ENCODE peak calls at places on chromosomes 7 and 10, in eight cellular contexts. P, E, W, L, D, O, Z and F are unnamed samples.

GRCh38 chr10:5775705-5776104 is 37.5 kb downstream of the GDI2 start:
- DNase-seq in D (no peak), O (peak), Z (no peak), W (no peak), L (peak), P (peak), E (no peak), F (peak)

GRCh38 chr7:20306499-20306946 is 24.2 kb upstream of the ITGB8 start:
- DNase-seq in W (no peak), P (no peak), Z (no peak), O (no peak), L (no peak), D (no peak), E (no peak), F (no peak)

GRCh38 chr10:85790155-85790789 is 576.3 kb downstream of the GRID1 start:
- DNase-seq in W (no peak), O (no peak), L (no peak), D (no peak), E (no peak), Z (no peak), P (no peak), F (no peak)

GRCh38 chr10:77398986-77399755 is 238.4 kb downstream of the KCNMA1 start:
- DNase-seq in W (no peak), L (no peak), D (no peak), E (no peak), O (no peak), Z (no peak), P (no peak), F (no peak)

GRCh38 chr10:62815373-62816111 is 624 bp downstream of the EGR2 start:
- DNase-seq in E (no peak), D (no peak), P (no peak), W (peak), L (no peak), O (peak), Z (no peak), F (peak)

GRCh38 chr10:111831058-111831457 is 352.5 kb downstream of the GPAM start:
- DNase-seq in D (no peak), W (no peak), E (no peak), O (no peak), Z (no peak), L (no peak), P (no peak), F (no peak)

GRCh38 chr7:47672966-47673365 is 91.1 kb upstream of the TNS3 start:
- DNase-seq in E (no peak), D (no peak), P (no peak), Z (no peak), O (no peak), W (no peak), L (no peak), F (no peak)

GRCh38 chr7:41754046-41754445 is 51.2 kb upstream of the INHBA start:
- DNase-seq in E (peak), D (no peak), Z (no peak), P (no peak), L (no peak), W (no peak), O (no peak), F (no peak)

GRCh38 chr10:70381491-70382421 is 669 bp downstream of the LRRC20 start:
- DNase-seq in D (no peak), Z (no peak), P (peak), E (peak), O (peak), W (peak), L (peak), F (peak)

GRCh38 chr10:30671011-30671616 is 41.6 kb upstream of the LYZL2 start:
- DNase-seq in D (peak), Z (peak), P (peak), W (peak), E (peak), L (no peak), O (peak), F (no peak)

GRCh38 chr7:26156454-26157365 is 4.7 kb downstream of the NFE2L3 start:
- DNase-seq in E (peak), W (no peak), O (no peak), L (no peak), D (peak), P (peak), Z (peak), F (no peak)

GRCh38 chr10:5071411-5072198 is 22.6 kb upstream of the AKR1C3 start:
- DNase-seq in Z (peak), E (peak), P (no peak), W (no peak), D (peak), L (peak), O (no peak), F (no peak)

GRCh38 chr7:157969995-157970394 is 617.6 kb downstream of the PTPRN2 start:
- DNase-seq in E (no peak), Z (no peak), O (no peak), W (no peak), L (no peak), P (no peak), D (no peak), F (no peak)

GRCh38 chr10:73907841-73908517 is 3.0 kb upstream of the PLAU start:
- DNase-seq in L (peak), E (peak), D (no peak), Z (no peak), O (no peak), W (no peak), P (no peak), F (no peak)

GRCh38 chr7:37901236-37901827 is 15.3 kb downstream of the SFRP4 start:
- DNase-seq in D (peak), L (no peak), O (no peak), W (no peak), E (peak), Z (no peak), P (peak), F (no peak)

GRCh38 chr7:77442631-77443420 is 26.7 kb upstream of the GSAP start:
- DNase-seq in D (no peak), O (no peak), W (no peak), L (no peak), P (no peak), E (peak), Z (no peak), F (no peak)
- TF ChIP-seq CTCF in D (no peak), O (no peak), W (no peak), L (no peak), P (no peak), E (no peak), Z (no peak), F (no peak)

GRCh38 chr10:103120546-103120945 is 72.5 kb downstream of the NT5C2 start:
- DNase-seq in W (no peak), D (no peak), L (no peak), E (no peak), O (no peak), P (no peak), Z (no peak), F (no peak)
- TF ChIP-seq CTCF in W (no peak), D (no peak), L (no peak), E (no peak), O (no peak), P (no peak), Z (no peak), F (no peak)

GRCh38 chr10:53298443-53298842 is 525.9 kb upstream of the MBL2 start:
- DNase-seq in O (no peak), L (no peak), D (no peak), W (no peak), E (no peak), P (no peak), Z (no peak), F (no peak)
- TF ChIP-seq CTCF in O (no peak), L (no peak), D (no peak), W (no peak), E (no peak), P (no peak), Z (no peak), F (no peak)

GRCh38 chr7:3922175-3922635 is 621.2 kb downstream of the SDK1 start:
- DNase-seq in D (peak), O (no peak), L (peak), E (peak), W (peak), Z (peak), P (no peak), F (no peak)
- TF ChIP-seq CTCF in D (no peak), O (no peak), L (peak), E (no peak), W (no peak), Z (no peak), P (no peak), F (no peak)

GRCh38 chr7:31651800-31652326 is 35.2 kb upstream of the PPP1R17 start:
- DNase-seq in Z (no peak), P (no peak), O (no peak), W (no peak), E (no peak), D (no peak), L (no peak), F (no peak)

GRCh38 chr7:31642681-31643115 is 44.3 kb upstream of the PPP1R17 start:
- DNase-seq in E (no peak), P (no peak), O (no peak), W (no peak), D (no peak), Z (no peak), L (no peak), F (no peak)

GRCh38 chr7:31646969-31647368 is 40.0 kb upstream of the PPP1R17 start:
- DNase-seq in W (no peak), P (no peak), E (no peak), Z (no peak), O (no peak), L (no peak), D (no peak), F (no peak)

GRCh38 chr7:31651234-31651633 is 35.8 kb upstream of the PPP1R17 start:
- DNase-seq in P (no peak), W (no peak), O (no peak), Z (no peak), E (no peak), L (no peak), D (no peak), F (no peak)

GRCh38 chr7:31648288-31648687 is 38.7 kb upstream of the PPP1R17 start:
- DNase-seq in D (no peak), E (peak), W (no peak), P (no peak), L (no peak), Z (no peak), O (no peak), F (no peak)
- TF ChIP-seq CTCF in D (no peak), E (peak), W (peak), P (no peak), L (peak), Z (no peak), O (no peak), F (no peak)